ENCODE peak calls at places on chromosomes 2 and 18, in ten cellular contexts. One of them, this sample, is unnamed.

GRCh38 chr2:134715932-134716643 is 2.7 kb downstream of the TMEM163 start:
- DNase-seq in activated T-helper 1 cell treated with Interleukin-2 at 50 U/mL for 16 hours: no peak
- DNase-seq in activated CD8-positive, alpha-beta memory T cell treated with anti-CD3 and anti-CD28 coated beads for 24 hours: no peak
- DNase-seq in Caki2: no peak
- DNase-seq in GM23248: no peak
- DNase-seq in foreskin keratinocyte: no peak
- DNase-seq in GM23338: peak
- DNase-seq in fibroblast of mammary gland: no peak
- DNase-seq in COLO829: no peak
- DNase-seq in OCI-M1: no peak
- DNase-seq in this sample: no peak

GRCh38 chr2:156191547-156191946 is 141.0 kb downstream of the NR4A2 start:
- DNase-seq in activated T-helper 1 cell treated with Interleukin-2 at 50 U/mL for 16 hours: no peak
- DNase-seq in activated CD8-positive, alpha-beta memory T cell treated with anti-CD3 and anti-CD28 coated beads for 24 hours: no peak
- DNase-seq in Caki2: no peak
- DNase-seq in GM23248: no peak
- DNase-seq in foreskin keratinocyte: no peak
- DNase-seq in GM23338: no peak
- DNase-seq in fibroblast of mammary gland: peak
- DNase-seq in COLO829: no peak
- DNase-seq in OCI-M1: peak
- DNase-seq in this sample: no peak

GRCh38 chr18:48934708-48935432 is 15.9 kb downstream of the SMAD7 start:
- DNase-seq in activated T-helper 1 cell treated with Interleukin-2 at 50 U/mL for 16 hours: no peak
- DNase-seq in activated CD8-positive, alpha-beta memory T cell treated with anti-CD3 and anti-CD28 coated beads for 24 hours: no peak
- DNase-seq in Caki2: no peak
- DNase-seq in GM23248: peak
- DNase-seq in foreskin keratinocyte: no peak
- DNase-seq in GM23338: no peak
- DNase-seq in fibroblast of mammary gland: no peak
- DNase-seq in COLO829: no peak
- DNase-seq in OCI-M1: peak
- DNase-seq in this sample: peak

GRCh38 chr2:15628899-15629855 is 37.5 kb downstream of the DDX1 start:
- DNase-seq in activated T-helper 1 cell treated with Interleukin-2 at 50 U/mL for 16 hours: no peak
- DNase-seq in activated CD8-positive, alpha-beta memory T cell treated with anti-CD3 and anti-CD28 coated beads for 24 hours: no peak
- DNase-seq in Caki2: no peak
- DNase-seq in GM23248: no peak
- DNase-seq in foreskin keratinocyte: no peak
- DNase-seq in GM23338: no peak
- DNase-seq in fibroblast of mammary gland: no peak
- DNase-seq in COLO829: no peak
- DNase-seq in OCI-M1: no peak
- DNase-seq in this sample: no peak

GRCh38 chr2:109222422-109222821 is 93.4 kb downstream of the SH3RF3 start:
- DNase-seq in activated T-helper 1 cell treated with Interleukin-2 at 50 U/mL for 16 hours: no peak
- DNase-seq in activated CD8-positive, alpha-beta memory T cell treated with anti-CD3 and anti-CD28 coated beads for 24 hours: no peak
- DNase-seq in Caki2: no peak
- DNase-seq in GM23248: no peak
- DNase-seq in foreskin keratinocyte: no peak
- DNase-seq in GM23338: no peak
- DNase-seq in fibroblast of mammary gland: no peak
- DNase-seq in COLO829: no peak
- DNase-seq in OCI-M1: no peak
- DNase-seq in this sample: no peak

GRCh38 chr2:16671760-16672159 is 6.1 kb upstream of the CYRIA start:
- DNase-seq in activated T-helper 1 cell treated with Interleukin-2 at 50 U/mL for 16 hours: no peak
- DNase-seq in activated CD8-positive, alpha-beta memory T cell treated with anti-CD3 and anti-CD28 coated beads for 24 hours: no peak
- DNase-seq in Caki2: no peak
- DNase-seq in GM23248: no peak
- DNase-seq in foreskin keratinocyte: peak
- DNase-seq in GM23338: no peak
- DNase-seq in fibroblast of mammary gland: no peak
- DNase-seq in COLO829: no peak
- DNase-seq in OCI-M1: peak
- DNase-seq in this sample: no peak

GRCh38 chr2:128557841-128558241 is 239.2 kb upstream of the HS6ST1 start:
- DNase-seq in activated T-helper 1 cell treated with Interleukin-2 at 50 U/mL for 16 hours: no peak
- DNase-seq in activated CD8-positive, alpha-beta memory T cell treated with anti-CD3 and anti-CD28 coated beads for 24 hours: no peak
- DNase-seq in Caki2: no peak
- DNase-seq in GM23248: peak
- DNase-seq in foreskin keratinocyte: no peak
- DNase-seq in GM23338: no peak
- DNase-seq in fibroblast of mammary gland: peak
- DNase-seq in COLO829: no peak
- DNase-seq in OCI-M1: no peak
- DNase-seq in this sample: no peak

GRCh38 chr2:21165350-21165749 is 41.6 kb downstream of the TDRD15 start:
- DNase-seq in activated T-helper 1 cell treated with Interleukin-2 at 50 U/mL for 16 hours: no peak
- DNase-seq in activated CD8-positive, alpha-beta memory T cell treated with anti-CD3 and anti-CD28 coated beads for 24 hours: no peak
- DNase-seq in Caki2: no peak
- DNase-seq in GM23248: peak
- DNase-seq in foreskin keratinocyte: no peak
- DNase-seq in GM23338: no peak
- DNase-seq in fibroblast of mammary gland: no peak
- DNase-seq in COLO829: no peak
- DNase-seq in OCI-M1: peak
- DNase-seq in this sample: no peak

GRCh38 chr18:57058734-57059133 is 88.2 kb upstream of the BOD1L2 start:
- DNase-seq in activated T-helper 1 cell treated with Interleukin-2 at 50 U/mL for 16 hours: no peak
- DNase-seq in activated CD8-positive, alpha-beta memory T cell treated with anti-CD3 and anti-CD28 coated beads for 24 hours: no peak
- DNase-seq in Caki2: no peak
- DNase-seq in GM23248: no peak
- DNase-seq in foreskin keratinocyte: no peak
- DNase-seq in GM23338: no peak
- DNase-seq in fibroblast of mammary gland: no peak
- DNase-seq in COLO829: no peak
- DNase-seq in OCI-M1: no peak
- DNase-seq in this sample: no peak

GRCh38 chr2:16664052-16664731 is 1.4 kb downstream of the CYRIA start:
- DNase-seq in activated T-helper 1 cell treated with Interleukin-2 at 50 U/mL for 16 hours: no peak
- DNase-seq in activated CD8-positive, alpha-beta memory T cell treated with anti-CD3 and anti-CD28 coated beads for 24 hours: no peak
- DNase-seq in Caki2: peak
- DNase-seq in GM23248: peak
- DNase-seq in foreskin keratinocyte: no peak
- DNase-seq in GM23338: peak
- DNase-seq in fibroblast of mammary gland: peak
- DNase-seq in COLO829: no peak
- DNase-seq in OCI-M1: no peak
- DNase-seq in this sample: peak

GRCh38 chr2:215899111-215900074 is 114.0 kb downstream of the MREG start:
- DNase-seq in activated T-helper 1 cell treated with Interleukin-2 at 50 U/mL for 16 hours: no peak
- DNase-seq in activated CD8-positive, alpha-beta memory T cell treated with anti-CD3 and anti-CD28 coated beads for 24 hours: no peak
- DNase-seq in Caki2: no peak
- DNase-seq in GM23248: peak
- DNase-seq in foreskin keratinocyte: no peak
- DNase-seq in GM23338: no peak
- DNase-seq in fibroblast of mammary gland: peak
- DNase-seq in COLO829: no peak
- DNase-seq in OCI-M1: no peak
- DNase-seq in this sample: no peak

GRCh38 chr2:220157312-220157711 is 529.9 kb downstream of the SLC4A3 start:
- DNase-seq in activated T-helper 1 cell treated with Interleukin-2 at 50 U/mL for 16 hours: no peak
- DNase-seq in activated CD8-positive, alpha-beta memory T cell treated with anti-CD3 and anti-CD28 coated beads for 24 hours: no peak
- DNase-seq in Caki2: no peak
- DNase-seq in GM23248: no peak
- DNase-seq in foreskin keratinocyte: no peak
- DNase-seq in GM23338: peak
- DNase-seq in fibroblast of mammary gland: no peak
- DNase-seq in COLO829: no peak
- DNase-seq in OCI-M1: no peak
- DNase-seq in this sample: no peak

GRCh38 chr2:54975598-54976507 is 74.4 kb downstream of the RTN4 start:
- DNase-seq in activated T-helper 1 cell treated with Interleukin-2 at 50 U/mL for 16 hours: no peak
- DNase-seq in activated CD8-positive, alpha-beta memory T cell treated with anti-CD3 and anti-CD28 coated beads for 24 hours: no peak
- DNase-seq in Caki2: no peak
- DNase-seq in GM23248: no peak
- DNase-seq in foreskin keratinocyte: no peak
- DNase-seq in GM23338: no peak
- DNase-seq in fibroblast of mammary gland: no peak
- DNase-seq in COLO829: no peak
- DNase-seq in OCI-M1: no peak
- DNase-seq in this sample: no peak

GRCh38 chr2:65112630-65113029 is 17.3 kb downstream of the RAB1A start:
- DNase-seq in activated T-helper 1 cell treated with Interleukin-2 at 50 U/mL for 16 hours: no peak
- DNase-seq in activated CD8-positive, alpha-beta memory T cell treated with anti-CD3 and anti-CD28 coated beads for 24 hours: no peak
- DNase-seq in Caki2: no peak
- DNase-seq in GM23248: no peak
- DNase-seq in foreskin keratinocyte: no peak
- DNase-seq in GM23338: no peak
- DNase-seq in fibroblast of mammary gland: no peak
- DNase-seq in COLO829: no peak
- DNase-seq in OCI-M1: no peak
- DNase-seq in this sample: no peak

GRCh38 chr2:164044637-164045036 is 308.8 kb upstream of the FIGN start:
- DNase-seq in activated T-helper 1 cell treated with Interleukin-2 at 50 U/mL for 16 hours: no peak
- DNase-seq in activated CD8-positive, alpha-beta memory T cell treated with anti-CD3 and anti-CD28 coated beads for 24 hours: no peak
- DNase-seq in Caki2: no peak
- DNase-seq in GM23248: peak
- DNase-seq in foreskin keratinocyte: no peak
- DNase-seq in GM23338: no peak
- DNase-seq in fibroblast of mammary gland: no peak
- DNase-seq in COLO829: no peak
- DNase-seq in OCI-M1: no peak
- DNase-seq in this sample: no peak

GRCh38 chr2:20677301-20678176 is 10.6 kb downstream of the GDF7 start:
- DNase-seq in activated T-helper 1 cell treated with Interleukin-2 at 50 U/mL for 16 hours: no peak
- DNase-seq in activated CD8-positive, alpha-beta memory T cell treated with anti-CD3 and anti-CD28 coated beads for 24 hours: no peak
- DNase-seq in Caki2: no peak
- DNase-seq in GM23248: no peak
- DNase-seq in foreskin keratinocyte: no peak
- DNase-seq in GM23338: peak
- DNase-seq in fibroblast of mammary gland: no peak
- DNase-seq in COLO829: no peak
- DNase-seq in OCI-M1: no peak
- DNase-seq in this sample: no peak

GRCh38 chr2:104109356-104109755 is 744.6 kb upstream of the POU3F3 start:
- DNase-seq in activated T-helper 1 cell treated with Interleukin-2 at 50 U/mL for 16 hours: no peak
- DNase-seq in activated CD8-positive, alpha-beta memory T cell treated with anti-CD3 and anti-CD28 coated beads for 24 hours: no peak
- DNase-seq in Caki2: no peak
- DNase-seq in GM23248: no peak
- DNase-seq in foreskin keratinocyte: no peak
- DNase-seq in GM23338: no peak
- DNase-seq in fibroblast of mammary gland: no peak
- DNase-seq in COLO829: no peak
- DNase-seq in OCI-M1: no peak
- DNase-seq in this sample: no peak

GRCh38 chr2:148244593-148245292 is 223.9 kb downstream of the MBD5 start:
- DNase-seq in activated T-helper 1 cell treated with Interleukin-2 at 50 U/mL for 16 hours: no peak
- DNase-seq in activated CD8-positive, alpha-beta memory T cell treated with anti-CD3 and anti-CD28 coated beads for 24 hours: no peak
- DNase-seq in Caki2: peak
- DNase-seq in GM23248: peak
- DNase-seq in foreskin keratinocyte: no peak
- DNase-seq in GM23338: no peak
- DNase-seq in fibroblast of mammary gland: peak
- DNase-seq in COLO829: no peak
- DNase-seq in OCI-M1: no peak
- DNase-seq in this sample: no peak

GRCh38 chr2:115303-115702 is 69.0 kb upstream of the FAM110C start:
- DNase-seq in activated T-helper 1 cell treated with Interleukin-2 at 50 U/mL for 16 hours: no peak
- DNase-seq in activated CD8-positive, alpha-beta memory T cell treated with anti-CD3 and anti-CD28 coated beads for 24 hours: no peak
- DNase-seq in Caki2: peak
- DNase-seq in GM23248: no peak
- DNase-seq in foreskin keratinocyte: peak
- DNase-seq in GM23338: peak
- DNase-seq in fibroblast of mammary gland: no peak
- DNase-seq in COLO829: no peak
- DNase-seq in OCI-M1: no peak
- DNase-seq in this sample: no peak

GRCh38 chr2:43313642-43314017 is 87.2 kb upstream of the ZFP36L2 start:
- DNase-seq in activated T-helper 1 cell treated with Interleukin-2 at 50 U/mL for 16 hours: no peak
- DNase-seq in activated CD8-positive, alpha-beta memory T cell treated with anti-CD3 and anti-CD28 coated beads for 24 hours: no peak
- DNase-seq in Caki2: no peak
- DNase-seq in GM23248: no peak
- DNase-seq in foreskin keratinocyte: no peak
- DNase-seq in GM23338: no peak
- DNase-seq in fibroblast of mammary gland: no peak
- DNase-seq in COLO829: no peak
- DNase-seq in OCI-M1: no peak
- DNase-seq in this sample: no peak

GRCh38 chr2:10480359-10480949 is 32.3 kb upstream of the ODC1 start:
- DNase-seq in activated T-helper 1 cell treated with Interleukin-2 at 50 U/mL for 16 hours: no peak
- DNase-seq in activated CD8-positive, alpha-beta memory T cell treated with anti-CD3 and anti-CD28 coated beads for 24 hours: no peak
- DNase-seq in Caki2: no peak
- DNase-seq in GM23248: no peak
- DNase-seq in foreskin keratinocyte: no peak
- DNase-seq in GM23338: no peak
- DNase-seq in fibroblast of mammary gland: no peak
- DNase-seq in COLO829: no peak
- DNase-seq in OCI-M1: no peak
- DNase-seq in this sample: no peak

GRCh38 chr2:161436411-161436810 is 20.3 kb downstream of the TBR1 start:
- DNase-seq in activated T-helper 1 cell treated with Interleukin-2 at 50 U/mL for 16 hours: no peak
- DNase-seq in activated CD8-positive, alpha-beta memory T cell treated with anti-CD3 and anti-CD28 coated beads for 24 hours: no peak
- DNase-seq in Caki2: no peak
- DNase-seq in GM23248: peak
- DNase-seq in foreskin keratinocyte: peak
- DNase-seq in GM23338: no peak
- DNase-seq in fibroblast of mammary gland: peak
- DNase-seq in COLO829: no peak
- DNase-seq in OCI-M1: no peak
- DNase-seq in this sample: no peak

GRCh38 chr2:77567723-77568122 is 45.5 kb upstream of the LRRTM4 start:
- DNase-seq in activated T-helper 1 cell treated with Interleukin-2 at 50 U/mL for 16 hours: no peak
- DNase-seq in activated CD8-positive, alpha-beta memory T cell treated with anti-CD3 and anti-CD28 coated beads for 24 hours: no peak
- DNase-seq in Caki2: no peak
- DNase-seq in GM23248: no peak
- DNase-seq in foreskin keratinocyte: no peak
- DNase-seq in GM23338: no peak
- DNase-seq in fibroblast of mammary gland: no peak
- DNase-seq in COLO829: no peak
- DNase-seq in OCI-M1: no peak
- DNase-seq in this sample: no peak

GRCh38 chr2:31675485-31675901 is 94.8 kb upstream of the SRD5A2 start:
- DNase-seq in activated T-helper 1 cell treated with Interleukin-2 at 50 U/mL for 16 hours: no peak
- DNase-seq in activated CD8-positive, alpha-beta memory T cell treated with anti-CD3 and anti-CD28 coated beads for 24 hours: no peak
- DNase-seq in Caki2: no peak
- DNase-seq in GM23248: no peak
- DNase-seq in foreskin keratinocyte: no peak
- DNase-seq in GM23338: peak
- DNase-seq in fibroblast of mammary gland: no peak
- DNase-seq in COLO829: no peak
- DNase-seq in OCI-M1: peak
- DNase-seq in this sample: no peak

GRCh38 chr2:234258562-234259141 is 208.2 kb downstream of the SPP2 start:
- DNase-seq in activated T-helper 1 cell treated with Interleukin-2 at 50 U/mL for 16 hours: no peak
- DNase-seq in activated CD8-positive, alpha-beta memory T cell treated with anti-CD3 and anti-CD28 coated beads for 24 hours: no peak
- DNase-seq in Caki2: no peak
- DNase-seq in GM23248: peak
- DNase-seq in foreskin keratinocyte: peak
- DNase-seq in GM23338: no peak
- DNase-seq in fibroblast of mammary gland: no peak
- DNase-seq in COLO829: peak
- DNase-seq in OCI-M1: no peak
- DNase-seq in this sample: no peak

GRCh38 chr2:188346059-188346458 is 54.4 kb downstream of the GULP1 start:
- DNase-seq in activated T-helper 1 cell treated with Interleukin-2 at 50 U/mL for 16 hours: no peak
- DNase-seq in activated CD8-positive, alpha-beta memory T cell treated with anti-CD3 and anti-CD28 coated beads for 24 hours: no peak
- DNase-seq in Caki2: no peak
- DNase-seq in GM23248: no peak
- DNase-seq in foreskin keratinocyte: no peak
- DNase-seq in GM23338: no peak
- DNase-seq in fibroblast of mammary gland: no peak
- DNase-seq in COLO829: no peak
- DNase-seq in OCI-M1: no peak
- DNase-seq in this sample: no peak

GRCh38 chr18:58416704-58417683 is 211.9 kb downstream of the ALPK2 start:
- DNase-seq in activated T-helper 1 cell treated with Interleukin-2 at 50 U/mL for 16 hours: no peak
- DNase-seq in activated CD8-positive, alpha-beta memory T cell treated with anti-CD3 and anti-CD28 coated beads for 24 hours: no peak
- DNase-seq in Caki2: no peak
- DNase-seq in GM23248: peak
- DNase-seq in foreskin keratinocyte: no peak
- DNase-seq in GM23338: no peak
- DNase-seq in fibroblast of mammary gland: peak
- DNase-seq in COLO829: no peak
- DNase-seq in OCI-M1: no peak
- DNase-seq in this sample: no peak

GRCh38 chr2:203706403-203706802 is at the start of gene CD28:
- DNase-seq in activated T-helper 1 cell treated with Interleukin-2 at 50 U/mL for 16 hours: peak
- DNase-seq in activated CD8-positive, alpha-beta memory T cell treated with anti-CD3 and anti-CD28 coated beads for 24 hours: peak
- DNase-seq in Caki2: no peak
- DNase-seq in GM23248: no peak
- DNase-seq in foreskin keratinocyte: no peak
- DNase-seq in GM23338: no peak
- DNase-seq in fibroblast of mammary gland: no peak
- DNase-seq in COLO829: no peak
- DNase-seq in OCI-M1: no peak
- DNase-seq in this sample: no peak